ENCODE peak calls at places on chromosomes 6 and 20, in ten cellular contexts. X is WERI-Rb-1; T is tibial artery; M is AML-193; F is CD4-positive, alpha-beta T cell; U is effector CD4-positive, alpha-beta T cell; C is activated CD4-positive, alpha-beta T cell treated with anti-CD3 and anti-CD28 coated beads for 24 hours; K is stimulated activated naive CD8-positive, alpha-beta T cell treated with anti-CD3 and anti-CD28 coated beads, Interleukin-15, Interleukin-2, amounts not matched to agents 100 U/mL and 50 U/mL, for 24 hours; E is PC-9; I is AG08396. Y is an unnamed sample.
A peak's percentile ranks its signal among the peaks of the same experiment; 100 is the strongest.

GRCh38 chr6:36927114-36927513 is 27.4 kb upstream of the PI16 start:
- DNase-seq in K (no peak), X (no peak), T (no peak), M (no peak), E (no peak), C (no peak), U (no peak), I (no peak), F (no peak), Y (no peak)

GRCh38 chr20:32623667-32624157 is 38.6 kb upstream of the NOL4L start:
- DNase-seq in C (no peak), X (no peak), E (no peak), I (no peak), K (no peak), T (no peak), M (no peak), U (no peak), F (no peak), Y (no peak)

GRCh38 chr20:50610212-50610718 is 81.1 kb downstream of the RIPOR3 start:
- DNase-seq in U (no peak), I (no peak), K (no peak), F (no peak), C (no peak), E (peak; percentile 34), X (no peak), T (no peak), M (no peak), Y (no peak)

GRCh38 chr6:27334141-27334540 is 22.1 kb upstream of the POM121L2 start:
- DNase-seq in E (no peak), U (no peak), K (no peak), C (no peak), M (no peak), F (no peak), X (no peak), I (no peak), T (no peak), Y (no peak)

GRCh38 chr20:44188752-44189151 is 1.8 kb upstream of the JPH2 start:
- DNase-seq in E (no peak), U (no peak), M (peak; percentile 41), F (no peak), X (no peak), K (no peak), I (no peak), T (no peak), C (no peak), Y (peak; percentile 57)

GRCh38 chr6:144156991-144157390 is 6.7 kb downstream of the STX11 start:
- DNase-seq in T (no peak), U (no peak), E (no peak), M (no peak), F (no peak), C (no peak), X (no peak), I (no peak), K (no peak), Y (no peak)

GRCh38 chr6:42901538-42901957 is 14.3 kb upstream of the PTCRA start:
- DNase-seq in E (peak; percentile 68), X (peak; percentile 90), F (peak; percentile 59), C (peak; percentile 32), U (peak; percentile 67), K (peak; percentile 69), T (peak; percentile 69), M (peak; percentile 83), I (peak; percentile 65), Y (peak; percentile 84)

GRCh38 chr6:14804444-14805210 is 441.2 kb upstream of the JARID2 start:
- DNase-seq in F (no peak), E (no peak), T (peak; percentile 42), U (no peak), K (no peak), C (no peak), I (peak; percentile 60), M (no peak), X (no peak), Y (peak; percentile 76)

GRCh38 chr6:55833284-55833683 is 42.1 kb downstream of the BMP5 start:
- DNase-seq in K (no peak), E (no peak), X (no peak), T (no peak), U (no peak), M (no peak), I (no peak), F (no peak), C (no peak), Y (no peak)

GRCh38 chr6:1096967-1097765 is 214.7 kb upstream of the FOXQ1 start:
- DNase-seq in K (no peak), I (no peak), X (no peak), E (no peak), M (no peak), F (no peak), T (no peak), U (no peak), C (no peak), Y (no peak)

GRCh38 chr6:74638467-74638866 is 567.4 kb downstream of the COL12A1 start:
- DNase-seq in T (no peak), I (no peak), E (no peak), M (no peak), X (no peak), C (no peak), U (no peak), F (no peak), K (no peak), Y (no peak)

GRCh38 chr6:43707269-43707668 is 19.7 kb upstream of the MRPS18A start:
- DNase-seq in X (no peak), F (no peak), E (no peak), I (no peak), K (no peak), C (no peak), U (no peak), M (no peak), T (no peak), Y (no peak)

GRCh38 chr20:48703107-48703506 is 124.7 kb downstream of the PREX1 start:
- DNase-seq in X (no peak), F (no peak), M (no peak), C (no peak), T (peak; percentile 38), U (no peak), I (no peak), K (no peak), E (no peak), Y (no peak)

GRCh38 chr6:140208286-140208685 is 833.8 kb upstream of the CITED2 start:
- DNase-seq in I (no peak), E (no peak), C (no peak), U (no peak), M (no peak), X (no peak), F (no peak), K (no peak), T (no peak), Y (no peak)

GRCh38 chr6:83270971-83271714 is 78.0 kb downstream of the RWDD2A start:
- DNase-seq in F (no peak), K (no peak), E (no peak), M (no peak), T (no peak), C (no peak), X (no peak), U (no peak), I (peak; percentile 38), Y (no peak)

GRCh38 chr20:24403410-24403809 is 66.0 kb upstream of the SYNDIG1 start:
- DNase-seq in T (no peak), I (no peak), X (no peak), F (no peak), M (no peak), C (no peak), K (no peak), E (no peak), U (no peak), Y (no peak)

GRCh38 chr6:150905769-150906168 is 40.3 kb downstream of the MTHFD1L start:
- DNase-seq in X (no peak), I (no peak), K (no peak), C (no peak), T (no peak), E (no peak), F (no peak), M (no peak), U (no peak), Y (no peak)

Y was measured in uterus.